ENCODE peak calls at places on chromosome 15, in seven cellular contexts. G, H, O, E, U, W and M are unnamed samples.

GRCh38 chr15:34436956-34437442 is 609 bp downstream of the GOLGA8A start:
- DNase-seq in G (peak), H (peak), O (peak), E (no peak), U (peak), W (no peak), M (no peak)

GRCh38 chr15:75081150-75081549 is 57.8 kb downstream of the PPCDC start:
- DNase-seq in G (no peak), H (no peak), O (no peak), E (no peak), U (no peak), W (no peak), M (no peak)

GRCh38 chr15:80789296-80789695 is 10.1 kb downstream of the CEMIP start:
- DNase-seq in G (peak), H (no peak), O (no peak), E (no peak), U (no peak), W (no peak), M (peak)

GRCh38 chr15:75785771-75786563 is 57.3 kb upstream of the UBE2Q2 start:
- DNase-seq in G (peak), H (no peak), O (no peak), E (no peak), U (peak), W (no peak), M (no peak)

GRCh38 chr15:69802432-69802831 is 295.3 kb downstream of the TLE3 start:
- DNase-seq in G (no peak), H (no peak), O (no peak), E (no peak), U (no peak), W (no peak), M (no peak)

GRCh38 chr15:23504003-23504402 is 57.0 kb upstream of the GOLGA6L2 start:
- DNase-seq in G (no peak), H (no peak), O (no peak), E (no peak), U (no peak), W (no peak), M (no peak)

GRCh38 chr15:62639906-62640605 is 402.5 kb upstream of the TPM1 start:
- DNase-seq in G (no peak), H (no peak), O (no peak), E (no peak), U (no peak), W (no peak), M (no peak)

GRCh38 chr15:94246016-94246415 is 14.7 kb downstream of the MCTP2 start:
- DNase-seq in G (no peak), H (no peak), O (no peak), E (no peak), U (no peak), W (no peak), M (no peak)

GRCh38 chr15:78623786-78624497 is 3.1 kb upstream of the CHRNA3 start:
- DNase-seq in G (no peak), H (no peak), O (no peak), E (no peak), U (no peak), W (no peak), M (no peak)

GRCh38 chr15:78455749-78456148 is 17.7 kb downstream of the IREB2 start:
- DNase-seq in G (peak), H (peak), O (no peak), E (no peak), U (no peak), W (no peak), M (no peak)

GRCh38 chr15:66287461-66288055 is 5.8 kb upstream of the DIS3L start:
- DNase-seq in G (peak), H (no peak), O (peak), E (no peak), U (peak), W (no peak), M (no peak)

GRCh38 chr15:43403616-43404015 is 32.7 kb downstream of the TUBGCP4 start:
- DNase-seq in G (no peak), H (no peak), O (no peak), E (no peak), U (no peak), W (no peak), M (no peak)

GRCh38 chr15:42719051-42719450 is 17.9 kb downstream of the CDAN1 start:
- DNase-seq in G (no peak), H (no peak), O (no peak), E (no peak), U (no peak), W (no peak), M (no peak)

GRCh38 chr15:90465930-90466567 is 63.7 kb upstream of the CRTC3 start:
- DNase-seq in G (peak), H (no peak), O (peak), E (no peak), U (no peak), W (peak), M (no peak)
- TF ChIP-seq CTCF in G (no peak), H (no peak), O (no peak), E (no peak), U (no peak), W (no peak), M (no peak)

GRCh38 chr15:89399070-89399389 is 64.4 kb upstream of the POLG start:
- DNase-seq in G (no peak), H (no peak), O (no peak), E (no peak), U (no peak), W (no peak), M (no peak)
- H3K4me3 ChIP-seq in G (no peak), H (no peak), O (no peak), E (no peak), U (peak), W (no peak), M (no peak)

GRCh38 chr15:54277834-54278233 is 299.6 kb downstream of the UNC13C start:
- DNase-seq in G (no peak), H (no peak), O (no peak), E (no peak), U (no peak), W (no peak), M (no peak)

GRCh38 chr15:54273928-54274327 is 295.7 kb downstream of the UNC13C start:
- DNase-seq in G (no peak), H (no peak), O (no peak), E (no peak), U (no peak), W (no peak), M (no peak)
- TF ChIP-seq CTCF in G (no peak), H (no peak), O (no peak), E (peak), U (no peak), W (no peak), M (no peak)

DNA sequence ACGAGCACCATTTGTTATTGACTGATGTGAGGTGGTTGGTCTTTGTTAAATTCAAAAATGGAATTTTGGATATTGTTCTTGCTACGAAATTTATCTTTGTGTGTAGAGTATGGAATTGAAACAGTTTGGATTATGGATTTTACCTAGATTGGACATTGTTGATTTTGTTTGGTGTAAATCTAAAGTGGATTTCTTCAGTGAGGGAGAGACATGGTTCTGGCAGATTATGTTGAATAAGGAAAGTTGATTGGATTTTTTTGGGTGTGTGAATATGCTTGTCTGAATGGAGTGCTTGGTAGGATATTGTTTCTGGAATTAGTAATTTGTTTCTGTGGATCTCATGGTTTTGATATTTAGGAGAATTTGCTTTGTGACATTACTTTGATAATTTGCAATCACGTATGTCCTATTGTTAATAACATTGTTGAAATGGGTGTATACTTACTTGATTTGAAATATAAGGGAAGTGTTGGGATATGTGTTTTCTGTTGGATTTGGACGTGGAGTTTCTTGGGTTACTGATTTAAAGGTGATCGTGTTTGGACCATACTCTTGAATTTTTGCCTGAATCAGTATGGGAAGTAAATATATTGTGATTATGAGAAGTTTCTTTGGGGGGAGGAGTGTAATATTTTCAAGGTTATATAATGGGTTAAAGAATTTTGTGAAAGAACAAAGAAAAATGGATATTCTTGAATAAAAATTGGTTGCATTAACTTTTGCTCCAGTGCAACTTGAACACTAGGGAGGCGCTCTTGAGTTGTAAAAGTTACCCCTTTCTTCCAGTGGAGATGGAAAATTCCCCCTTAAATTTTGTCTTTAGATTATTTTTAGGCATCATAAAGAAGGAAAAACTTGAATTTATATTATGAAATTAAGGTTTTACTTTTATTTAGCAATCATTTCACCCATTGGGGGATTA is 875 bp upstream of the CHD2 start:
- DNase-seq in G (no peak), H (no peak), O (peak), E (no peak), U (no peak), W (no peak), M (no peak)
- H3K4me3 ChIP-seq in G (peak), H (no peak), O (no peak), E (no peak), U (peak), W (no peak), M (no peak)

DNA sequence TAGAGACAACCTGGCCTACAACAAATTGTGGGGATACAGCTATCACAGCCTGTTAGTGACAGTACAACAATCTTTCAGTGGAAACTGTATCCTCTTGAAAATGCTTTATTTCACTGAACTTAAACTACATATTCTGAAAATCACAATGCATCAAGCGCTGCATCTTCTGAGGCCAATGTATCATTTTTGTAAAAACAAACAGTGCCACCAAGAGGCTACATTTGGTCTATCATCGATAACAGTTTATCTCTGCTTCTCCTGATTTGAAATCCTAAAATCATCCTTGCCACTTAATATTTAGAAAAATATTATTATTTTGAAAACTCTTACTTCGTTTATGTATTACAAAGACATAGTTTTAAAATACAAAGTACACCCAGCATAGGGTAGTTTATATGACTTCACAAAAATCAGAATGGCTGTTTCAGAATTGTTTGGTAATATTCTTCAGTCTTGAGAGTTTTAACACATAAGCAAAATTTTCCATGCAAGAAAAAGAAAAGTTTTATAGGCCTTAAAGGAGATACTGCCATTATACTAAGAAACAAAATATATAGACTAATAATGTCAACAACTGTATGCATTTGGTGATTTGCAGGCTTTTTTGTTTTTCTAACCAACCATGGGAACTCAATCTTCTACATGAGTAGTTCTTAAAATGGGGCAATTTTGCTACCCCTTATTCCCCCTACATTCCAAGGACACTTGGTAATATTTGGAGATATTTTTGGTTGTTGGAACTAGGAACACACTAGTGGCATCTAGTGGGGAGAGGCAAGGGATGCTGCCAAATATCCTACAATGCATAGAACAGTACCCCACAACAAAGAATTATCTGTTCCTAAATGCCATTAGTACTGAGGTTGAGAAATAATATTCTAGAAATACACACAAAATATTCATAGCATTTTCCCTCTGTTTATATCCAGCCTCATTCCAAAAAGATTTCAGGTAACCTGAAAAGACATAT is 42.3 kb downstream of the WDR72 start:
- DNase-seq in G (no peak), H (no peak), O (peak), E (no peak), U (no peak), W (peak), M (no peak)
- TF ChIP-seq CTCF in G (no peak), H (no peak), O (peak), E (peak), U (no peak), W (peak), M (no peak)